ENCODE peak calls at places on chromosomes 3 and 15, in nine cellular contexts. One of them, this sample, is unnamed.
A peak's percentile ranks its signal among the peaks of the same experiment; 100 is the strongest.

GRCh38 chr3:182303169-182303568 is 490.1 kb upstream of the ATP11B start:
- DNase-seq in osteocyte: no peak
- DNase-seq in Calu3: peak; percentile 70
- DNase-seq in AG04450: no peak
- DNase-seq in cardiac muscle cell: no peak
- DNase-seq in keratinocyte: no peak
- DNase-seq in AG04449: no peak
- DNase-seq in fibroblast of mammary gland: no peak
- DNase-seq in WTC11: no peak
- DNase-seq in this sample: no peak

GRCh38 chr3:150727653-150728502 is 24.2 kb upstream of the ERICH6 start:
- DNase-seq in Calu3: no peak
- DNase-seq in cardiac muscle cell: no peak
- DNase-seq in WTC11: no peak
- DNase-seq in keratinocyte: no peak
- DNase-seq in AG04450: no peak
- DNase-seq in AG04449: no peak
- DNase-seq in osteocyte: no peak
- DNase-seq in fibroblast of mammary gland: no peak
- DNase-seq in this sample: peak; percentile 51

GRCh38 chr15:39616731-39617455 is 36.0 kb downstream of the THBS1 start:
- DNase-seq in osteocyte: no peak
- DNase-seq in AG04450: no peak
- DNase-seq in cardiac muscle cell: no peak
- DNase-seq in AG04449: no peak
- DNase-seq in keratinocyte: peak; percentile 58
- DNase-seq in WTC11: no peak
- DNase-seq in Calu3: no peak
- DNase-seq in fibroblast of mammary gland: peak; percentile 23
- DNase-seq in this sample: peak; percentile 82

GRCh38 chr3:126356373-126357298 is 572 bp downstream of the KLF15 start:
- DNase-seq in AG04450: no peak
- DNase-seq in cardiac muscle cell: peak; percentile 37
- DNase-seq in fibroblast of mammary gland: peak; percentile 12
- DNase-seq in keratinocyte: no peak
- DNase-seq in AG04449: no peak
- DNase-seq in Calu3: no peak
- DNase-seq in WTC11: no peak
- DNase-seq in osteocyte: no peak
- DNase-seq in this sample: no peak

GRCh38 chr15:57423599-57424140 is 47.4 kb downstream of the CGNL1 start:
- DNase-seq in AG04449: no peak
- DNase-seq in fibroblast of mammary gland: no peak
- DNase-seq in AG04450: no peak
- DNase-seq in keratinocyte: no peak
- DNase-seq in cardiac muscle cell: no peak
- DNase-seq in WTC11: no peak
- DNase-seq in osteocyte: no peak
- DNase-seq in Calu3: no peak
- DNase-seq in this sample: no peak

GRCh38 chr3:71254251-71254650 is 329.3 kb downstream of the FOXP1 start:
- DNase-seq in keratinocyte: no peak
- DNase-seq in osteocyte: no peak
- DNase-seq in AG04450: no peak
- DNase-seq in WTC11: no peak
- DNase-seq in cardiac muscle cell: peak; percentile 41
- DNase-seq in AG04449: no peak
- DNase-seq in fibroblast of mammary gland: no peak
- DNase-seq in Calu3: peak; percentile 46
- DNase-seq in this sample: no peak

GRCh38 chr3:52810923-52811322 is 16.3 kb downstream of the ITIH3 start:
- DNase-seq in fibroblast of mammary gland: no peak
- DNase-seq in keratinocyte: no peak
- DNase-seq in cardiac muscle cell: no peak
- DNase-seq in AG04449: no peak
- DNase-seq in osteocyte: no peak
- DNase-seq in Calu3: no peak
- DNase-seq in WTC11: no peak
- DNase-seq in AG04450: no peak
- DNase-seq in this sample: no peak

GRCh38 chr3:138173769-138174420 is 826 bp downstream of the DBR1 start:
- DNase-seq in WTC11: no peak
- DNase-seq in cardiac muscle cell: no peak
- DNase-seq in AG04449: no peak
- DNase-seq in Calu3: peak; percentile 19
- DNase-seq in osteocyte: no peak
- DNase-seq in keratinocyte: no peak
- DNase-seq in fibroblast of mammary gland: peak; percentile 3
- DNase-seq in AG04450: no peak
- DNase-seq in this sample: no peak

GRCh38 chr15:77985931-77986480 is 91.5 kb downstream of the TBC1D2B start:
- DNase-seq in fibroblast of mammary gland: no peak
- DNase-seq in AG04449: no peak
- DNase-seq in Calu3: no peak
- DNase-seq in WTC11: no peak
- DNase-seq in AG04450: no peak
- DNase-seq in cardiac muscle cell: no peak
- DNase-seq in keratinocyte: no peak
- DNase-seq in osteocyte: no peak
- DNase-seq in this sample: no peak

GRCh38 chr15:62858343-62858742 is 184.2 kb upstream of the TPM1 start:
- DNase-seq in cardiac muscle cell: no peak
- DNase-seq in Calu3: no peak
- DNase-seq in fibroblast of mammary gland: no peak
- DNase-seq in osteocyte: no peak
- DNase-seq in AG04449: no peak
- DNase-seq in WTC11: no peak
- DNase-seq in AG04450: no peak
- DNase-seq in keratinocyte: no peak
- DNase-seq in this sample: peak; percentile 42

GRCh38 chr3:105594219-105594618 is 227.5 kb downstream of the ALCAM start:
- DNase-seq in AG04450: peak; percentile 15
- DNase-seq in WTC11: no peak
- DNase-seq in cardiac muscle cell: no peak
- DNase-seq in osteocyte: no peak
- DNase-seq in Calu3: no peak
- DNase-seq in AG04449: no peak
- DNase-seq in fibroblast of mammary gland: peak; percentile 72
- DNase-seq in keratinocyte: no peak
- DNase-seq in this sample: no peak

GRCh38 chr3:126521122-126521891 is 2.6 kb upstream of the CHST13 start:
- DNase-seq in osteocyte: no peak
- DNase-seq in AG04449: no peak
- DNase-seq in keratinocyte: no peak
- DNase-seq in cardiac muscle cell: no peak
- DNase-seq in AG04450: no peak
- DNase-seq in WTC11: no peak
- DNase-seq in fibroblast of mammary gland: no peak
- DNase-seq in Calu3: no peak
- DNase-seq in this sample: no peak

GRCh38 chr3:142031575-142031974 is 117.8 kb downstream of the TFDP2 start:
- DNase-seq in AG04450: no peak
- DNase-seq in Calu3: no peak
- DNase-seq in cardiac muscle cell: no peak
- DNase-seq in fibroblast of mammary gland: no peak
- DNase-seq in WTC11: no peak
- DNase-seq in osteocyte: no peak
- DNase-seq in AG04449: no peak
- DNase-seq in keratinocyte: no peak
- DNase-seq in this sample: no peak

GRCh38 chr3:72191211-72191960 is 406.4 kb upstream of the PROK2 start:
- DNase-seq in AG04449: no peak
- DNase-seq in WTC11: no peak
- DNase-seq in Calu3: no peak
- DNase-seq in cardiac muscle cell: peak; percentile 43
- DNase-seq in keratinocyte: no peak
- DNase-seq in AG04450: no peak
- DNase-seq in fibroblast of mammary gland: peak; percentile 49
- DNase-seq in osteocyte: no peak
- DNase-seq in this sample: peak; percentile 26

GRCh38 chr15:53910236-53910849 is 67.9 kb upstream of the UNC13C start:
- DNase-seq in cardiac muscle cell: no peak
- DNase-seq in AG04450: no peak
- DNase-seq in fibroblast of mammary gland: no peak
- DNase-seq in keratinocyte: peak; percentile 50
- DNase-seq in WTC11: no peak
- DNase-seq in Calu3: peak; percentile 56
- DNase-seq in osteocyte: no peak
- DNase-seq in AG04449: no peak
- DNase-seq in this sample: peak; percentile 83

GRCh38 chr3:32154180-32154579 is 47.8 kb downstream of the GPD1L start:
- DNase-seq in osteocyte: no peak
- DNase-seq in AG04449: no peak
- DNase-seq in Calu3: no peak
- DNase-seq in keratinocyte: no peak
- DNase-seq in cardiac muscle cell: no peak
- DNase-seq in WTC11: peak; percentile 37
- DNase-seq in AG04450: no peak
- DNase-seq in fibroblast of mammary gland: no peak
- DNase-seq in this sample: no peak
- TF ChIP-seq CTCF in osteocyte: peak; percentile 30
- TF ChIP-seq CTCF in AG04449: peak; percentile 25
- TF ChIP-seq CTCF in Calu3: no peak
- TF ChIP-seq CTCF in keratinocyte: peak; percentile 55
- TF ChIP-seq CTCF in cardiac muscle cell: peak; percentile 42
- TF ChIP-seq CTCF in WTC11: no peak
- TF ChIP-seq CTCF in AG04450: peak; percentile 45
- TF ChIP-seq CTCF in fibroblast of mammary gland: peak; percentile 26
- TF ChIP-seq CTCF in this sample: no peak

DNA sequence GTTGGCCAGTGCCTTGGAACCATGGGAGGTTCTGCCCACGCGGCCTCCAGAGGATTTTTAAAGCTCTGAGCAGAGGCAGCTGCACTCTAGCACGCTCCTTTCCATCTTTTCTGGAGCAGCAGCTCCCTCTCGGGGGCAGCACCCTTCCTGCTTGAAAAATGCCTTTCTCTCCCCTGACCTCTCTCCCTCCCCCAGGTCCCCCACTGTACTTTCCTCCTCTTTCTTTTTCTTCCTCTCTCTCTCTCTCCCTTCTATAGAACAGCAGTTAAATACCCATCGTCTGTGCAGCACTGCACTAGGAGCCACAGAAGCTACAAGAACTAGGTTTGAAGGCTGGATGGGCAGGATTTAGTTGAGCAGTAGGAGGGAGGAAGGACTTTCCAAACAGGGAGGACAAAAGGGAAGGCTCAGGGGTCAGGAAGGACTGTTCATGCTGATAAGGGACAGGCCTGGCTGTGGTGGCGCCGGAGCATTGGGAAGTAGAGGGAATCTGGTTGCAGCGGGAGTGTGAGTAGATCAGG is 4.4 kb downstream of the ALPK3 start:
- DNase-seq in AG04450: no peak
- DNase-seq in cardiac muscle cell: peak; percentile 69
- DNase-seq in fibroblast of mammary gland: peak; percentile 44
- DNase-seq in Calu3: no peak
- DNase-seq in WTC11: no peak
- DNase-seq in AG04449: no peak
- DNase-seq in keratinocyte: no peak
- DNase-seq in osteocyte: no peak
- DNase-seq in this sample: no peak
- TF ChIP-seq CTCF in AG04450: peak; percentile 22
- TF ChIP-seq CTCF in cardiac muscle cell: peak; percentile 43
- TF ChIP-seq CTCF in fibroblast of mammary gland: peak; percentile 28
- TF ChIP-seq CTCF in Calu3: no peak
- TF ChIP-seq CTCF in WTC11: no peak
- TF ChIP-seq CTCF in AG04449: no peak
- TF ChIP-seq CTCF in keratinocyte: no peak
- TF ChIP-seq CTCF in osteocyte: no peak
- TF ChIP-seq CTCF in this sample: no peak

DNA sequence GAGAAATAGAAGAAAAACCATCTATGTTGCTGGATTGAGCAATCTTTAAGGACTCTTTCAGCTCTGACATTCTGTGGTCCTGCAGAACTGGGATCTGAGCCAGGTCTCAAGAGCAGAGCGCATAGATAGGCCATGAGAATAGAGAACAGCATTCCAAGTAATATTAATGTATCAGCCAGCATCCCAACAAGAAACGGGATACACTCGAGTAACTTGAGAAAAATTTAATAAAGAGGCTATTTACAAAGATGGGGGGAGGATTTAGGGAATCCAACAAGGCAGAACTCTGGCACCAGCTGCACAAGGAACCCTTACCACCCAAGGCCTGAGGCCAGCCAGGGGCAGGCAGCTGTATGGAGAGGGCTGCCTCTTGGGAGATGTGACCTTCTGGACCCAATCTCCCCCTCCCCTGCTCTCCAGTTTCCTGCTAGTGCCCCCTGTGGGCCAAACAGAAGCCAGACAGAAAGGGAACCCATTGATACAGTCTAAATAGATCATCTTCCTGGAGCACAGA is 8.2 kb downstream of the TMOD2 start:
- DNase-seq in keratinocyte: no peak
- DNase-seq in fibroblast of mammary gland: peak; percentile 97
- DNase-seq in Calu3: no peak
- DNase-seq in cardiac muscle cell: peak; percentile 98
- DNase-seq in osteocyte: no peak
- DNase-seq in AG04450: peak; percentile 81
- DNase-seq in AG04449: peak; percentile 88
- DNase-seq in WTC11: peak; percentile 56
- DNase-seq in this sample: peak; percentile 77
- TF ChIP-seq CTCF in keratinocyte: peak; percentile 26
- TF ChIP-seq CTCF in fibroblast of mammary gland: peak; percentile 53
- TF ChIP-seq CTCF in Calu3: no peak
- TF ChIP-seq CTCF in cardiac muscle cell: peak; percentile 51
- TF ChIP-seq CTCF in osteocyte: peak; percentile 27
- TF ChIP-seq CTCF in AG04450: peak; percentile 40
- TF ChIP-seq CTCF in AG04449: peak; percentile 19
- TF ChIP-seq CTCF in WTC11: peak; percentile 17
- TF ChIP-seq CTCF in this sample: no peak

DNA sequence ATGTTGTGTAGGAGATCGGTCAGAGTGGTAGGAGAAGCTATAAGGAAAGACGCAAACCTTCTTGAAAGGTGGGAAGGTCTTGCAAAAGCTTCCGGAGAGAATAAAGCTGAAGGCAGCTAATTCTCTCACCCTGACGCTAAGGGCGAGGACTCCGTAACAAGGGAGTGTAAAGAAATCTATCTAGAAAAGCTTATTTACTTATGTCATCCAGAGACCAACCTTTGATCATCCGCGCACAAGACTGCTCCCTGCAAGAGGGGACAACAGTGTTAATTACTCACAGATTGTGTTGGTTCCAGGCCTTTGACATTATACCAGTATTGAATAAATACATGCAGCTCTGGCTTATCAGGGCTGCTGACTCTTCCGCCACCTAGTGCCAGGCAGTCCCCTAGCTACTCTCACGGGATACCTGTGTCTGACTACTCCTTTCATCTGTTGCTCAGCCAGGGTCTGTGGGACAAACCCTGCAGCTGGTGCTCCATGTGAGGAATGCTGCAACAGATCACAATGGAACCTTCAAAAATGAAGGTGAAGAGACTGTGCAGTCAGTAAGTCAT is 211.7 kb downstream of the DTWD1 start:
- DNase-seq in fibroblast of mammary gland: peak; percentile 26
- DNase-seq in WTC11: peak; percentile 53
- DNase-seq in cardiac muscle cell: no peak
- DNase-seq in osteocyte: no peak
- DNase-seq in keratinocyte: no peak
- DNase-seq in Calu3: peak; percentile 41
- DNase-seq in AG04450: no peak
- DNase-seq in AG04449: no peak
- DNase-seq in this sample: peak; percentile 26
- TF ChIP-seq CTCF in fibroblast of mammary gland: peak; percentile 9
- TF ChIP-seq CTCF in WTC11: peak; percentile 38
- TF ChIP-seq CTCF in cardiac muscle cell: peak; percentile 20
- TF ChIP-seq CTCF in osteocyte: peak; percentile 20
- TF ChIP-seq CTCF in keratinocyte: peak; percentile 55
- TF ChIP-seq CTCF in Calu3: no peak
- TF ChIP-seq CTCF in AG04450: peak; percentile 48
- TF ChIP-seq CTCF in AG04449: peak; percentile 31
- TF ChIP-seq CTCF in this sample: peak; percentile 11

GRCh38 chr3:102229062-102229655 is 205.7 kb upstream of the ZPLD1 start:
- DNase-seq in AG04450: peak; percentile 42
- DNase-seq in osteocyte: peak; percentile 88
- DNase-seq in WTC11: peak; percentile 80
- DNase-seq in fibroblast of mammary gland: peak; percentile 75
- DNase-seq in Calu3: peak; percentile 77
- DNase-seq in AG04449: no peak
- DNase-seq in keratinocyte: peak; percentile 36
- DNase-seq in cardiac muscle cell: peak; percentile 85
- DNase-seq in this sample: peak; percentile 84
- TF ChIP-seq CTCF in AG04450: peak; percentile 98
- TF ChIP-seq CTCF in osteocyte: peak; percentile 96
- TF ChIP-seq CTCF in WTC11: peak; percentile 72
- TF ChIP-seq CTCF in fibroblast of mammary gland: peak; percentile 98
- TF ChIP-seq CTCF in Calu3: peak; percentile 70
- TF ChIP-seq CTCF in AG04449: peak; percentile 83
- TF ChIP-seq CTCF in keratinocyte: peak; percentile 84
- TF ChIP-seq CTCF in cardiac muscle cell: peak; percentile 97
- TF ChIP-seq CTCF in this sample: peak; percentile 92

This sample was measured in MCF 10A.